ENCODE peak calls at places on chromosomes 1 and 21, in ten cellular contexts. A is amniotic epithelial cell; S is cardiac muscle cell; B is osteocyte; Y is activated T-helper 1 cell treated with anti-CD3 and anti-CD28 coated beads, Interleukin-2, amount 50 U/mL, for 16 hours; X is NCI-H2029; U is HEK293T; R is choroid plexus epithelial cell; W is H54; P is hypothalamus. O is an unnamed sample.

GRCh38 chr1:41861509-41862410 is 57.0 kb downstream of the HIVEP3 start:
- DNase-seq in A (no peak), S (no peak), B (no peak), Y (no peak), X (no peak), U (no peak), R (peak; percentile 20), W (peak; percentile 16), P (no peak), O (no peak)

GRCh38 chr1:53604291-53604919 is 134.6 kb downstream of the GLIS1 start:
- DNase-seq in A (no peak), S (no peak), B (no peak), Y (no peak), X (no peak), U (no peak), R (no peak), W (no peak), P (no peak), O (no peak)

GRCh38 chr1:18668750-18669404 is 38.2 kb downstream of the PAX7 start:
- DNase-seq in A (no peak), S (no peak), B (no peak), Y (no peak), X (peak; percentile 6), U (no peak), R (peak; percentile 2), W (no peak), P (no peak), O (no peak)

GRCh38 chr21:45867671-45868081 is 113.9 kb upstream of the COL6A1 start:
- DNase-seq in A (no peak), S (no peak), B (no peak), Y (no peak), X (no peak), U (no peak), R (no peak), W (no peak), P (no peak), O (no peak)

GRCh38 chr1:97364086-97364485 is 556.7 kb downstream of the DPYD start:
- DNase-seq in A (peak; percentile 67), S (no peak), B (no peak), Y (no peak), X (no peak), U (no peak), R (peak; percentile 63), W (no peak), P (no peak), O (no peak)

GRCh38 chr1:38730511-38731397 is 128.8 kb downstream of the RRAGC start:
- DNase-seq in A (peak; percentile 80), S (no peak), B (no peak), Y (no peak), X (no peak), U (no peak), R (peak; percentile 8), W (no peak), P (no peak), O (no peak)

GRCh38 chr1:39988618-39989343 is 33.8 kb downstream of the MFSD2A start:
- DNase-seq in A (peak; percentile 82), S (no peak), B (no peak), Y (no peak), X (no peak), U (no peak), R (peak; percentile 34), W (no peak), P (no peak), O (no peak)

GRCh38 chr1:205963352-205963751 is 20.1 kb upstream of the SLC26A9 start:
- DNase-seq in A (peak; percentile 96), S (no peak), B (no peak), Y (no peak), X (no peak), U (no peak), R (peak; percentile 18), W (peak; percentile 87), P (no peak), O (no peak)

GRCh38 chr21:34807146-34807880 is 138.5 kb downstream of the CLIC6 start:
- DNase-seq in A (peak; percentile 100), S (no peak), B (no peak), Y (peak; percentile 34), X (no peak), U (no peak), R (peak; percentile 99), W (peak; percentile 89), P (no peak), O (no peak)